ENCODE peak calls at places on chromosomes 4 and X, in nine cellular contexts. Z, V, L, I, J, T, Y, P and E are unnamed samples.

GRCh38 chr4:25536577-25537325 is 118.9 kb upstream of the SLC34A2 start:
- DNase-seq in Z (no peak), V (no peak), L (no peak), I (no peak), J (no peak), T (no peak), Y (no peak), P (no peak), E (no peak)

GRCh38 chr4:67122029-67122428 is 423.3 kb downstream of the CENPC start:
- DNase-seq in Z (no peak), V (no peak), L (no peak), I (no peak), J (no peak), T (no peak), Y (no peak), P (no peak), E (no peak)

GRCh38 chr4:125306112-125306511 is 8.6 kb upstream of the FAT4 start:
- DNase-seq in Z (no peak), V (no peak), L (no peak), I (no peak), J (no peak), T (no peak), Y (no peak), P (no peak), E (no peak)

GRCh38 chr4:7324651-7325121 is 110.0 kb downstream of the PSAPL1 start:
- DNase-seq in Z (peak), V (no peak), L (no peak), I (no peak), J (no peak), T (peak), Y (peak), P (no peak), E (no peak)

GRCh38 chr4:128803783-128804182 is 5.7 kb upstream of the JADE1 start:
- DNase-seq in Z (no peak), V (no peak), L (no peak), I (no peak), J (no peak), T (no peak), Y (no peak), P (no peak), E (no peak)

GRCh38 chr4:25485104-25485503 is 108.0 kb downstream of the ANAPC4 start:
- DNase-seq in Z (no peak), V (no peak), L (no peak), I (no peak), J (no peak), T (no peak), Y (no peak), P (no peak), E (no peak)

GRCh38 chrX:18871970-18872369 is 111.9 kb downstream of the PHKA2 start:
- DNase-seq in Z (no peak), V (no peak), L (no peak), I (no peak), J (no peak), T (no peak), Y (no peak), P (no peak), E (no peak)

GRCh38 chr4:122914292-122914904 is 8.0 kb downstream of the NUDT6 start:
- DNase-seq in Z (no peak), V (no peak), L (no peak), I (no peak), J (peak), T (no peak), Y (no peak), P (no peak), E (peak)

GRCh38 chr4:14520171-14520570 is 482.1 kb upstream of the CPEB2 start:
- DNase-seq in Z (no peak), V (no peak), L (no peak), I (no peak), J (peak), T (no peak), Y (no peak), P (no peak), E (peak)

GRCh38 chrX:34884693-34885277 is 57.8 kb upstream of the FAM47B start:
- DNase-seq in Z (no peak), V (no peak), L (no peak), I (no peak), J (peak), T (no peak), Y (no peak), P (peak), E (peak)

GRCh38 chrX:134369576-134369975 is 90.4 kb upstream of the HPRT1 start:
- DNase-seq in Z (no peak), V (no peak), L (no peak), I (no peak), J (no peak), T (no peak), Y (no peak), P (no peak), E (no peak)

GRCh38 chr4:10611673-10612072 is 72.9 kb downstream of the CLNK start:
- DNase-seq in Z (no peak), V (no peak), L (no peak), I (no peak), J (peak), T (no peak), Y (no peak), P (peak), E (peak)

GRCh38 chrX:119073911-119074310 is 1.1 kb downstream of the CT47C1 start:
- DNase-seq in Z (no peak), V (no peak), L (no peak), I (no peak), J (no peak), T (peak), Y (peak), P (no peak), E (no peak)

GRCh38 chr4:6641164-6641970 is 882 bp downstream of the MRFAP1 start:
- DNase-seq in Z (peak), V (no peak), L (peak), I (peak), J (peak), T (peak), Y (peak), P (peak), E (peak)

GRCh38 chrX:108437789-108438623 is at the start of gene COL4A6:
- DNase-seq in Z (no peak), V (no peak), L (no peak), I (no peak), J (no peak), T (no peak), Y (no peak), P (no peak), E (no peak)

GRCh38 chrX:1325515-1326116 is 11.0 kb upstream of the IL3RA start:
- DNase-seq in Z (no peak), V (no peak), L (no peak), I (no peak), J (no peak), T (no peak), Y (peak), P (no peak), E (no peak)

GRCh38 chrX:72247206-72247944 is 8.5 kb upstream of the ERCC6L start:
- DNase-seq in Z (no peak), V (no peak), L (peak), I (no peak), J (no peak), T (no peak), Y (no peak), P (no peak), E (peak)

GRCh38 chr4:94758700-94759399 is 1.1 kb downstream of the BMPR1B start:
- DNase-seq in Z (no peak), V (no peak), L (no peak), I (no peak), J (peak), T (no peak), Y (no peak), P (peak), E (no peak)

GRCh38 chr4:112523008-112523440 is 7.0 kb upstream of the NEUROG2 start:
- DNase-seq in Z (peak), V (no peak), L (no peak), I (no peak), J (peak), T (no peak), Y (peak), P (peak), E (peak)

GRCh38 chrX:121238093-121238492 is 190.7 kb downstream of the GLUD2 start:
- DNase-seq in Z (no peak), V (no peak), L (no peak), I (no peak), J (no peak), T (no peak), Y (no peak), P (no peak), E (no peak)

GRCh38 chr4:109574931-109575804 is 15.1 kb downstream of the MCUB start:
- DNase-seq in Z (no peak), V (no peak), L (no peak), I (no peak), J (no peak), T (no peak), Y (no peak), P (no peak), E (no peak)

GRCh38 chr4:70061980-70062379 is 11.7 kb downstream of the HTN1 start:
- DNase-seq in Z (no peak), V (no peak), L (no peak), I (no peak), J (no peak), T (no peak), Y (no peak), P (no peak), E (no peak)

GRCh38 chr4:140628016-140628415 is 59.3 kb upstream of the UCP1 start:
- DNase-seq in Z (no peak), V (no peak), L (no peak), I (no peak), J (no peak), T (no peak), Y (no peak), P (no peak), E (no peak)

GRCh38 chr4:61770456-61770855 is 570.3 kb downstream of the ADGRL3 start:
- DNase-seq in Z (no peak), V (no peak), L (no peak), I (no peak), J (no peak), T (no peak), Y (no peak), P (no peak), E (no peak)

GRCh38 chr4:18533262-18533775 is 511.8 kb upstream of the LCORL start:
- DNase-seq in Z (no peak), V (no peak), L (no peak), I (no peak), J (no peak), T (no peak), Y (no peak), P (no peak), E (no peak)

GRCh38 chr4:86441175-86441960 is 81.5 kb upstream of the MAPK10 start:
- DNase-seq in Z (no peak), V (no peak), L (no peak), I (no peak), J (no peak), T (no peak), Y (no peak), P (peak), E (peak)

GRCh38 chrX:70456256-70456655 is 11.6 kb downstream of the DLG3 start:
- DNase-seq in Z (no peak), V (no peak), L (no peak), I (no peak), J (no peak), T (no peak), Y (no peak), P (no peak), E (no peak)

GRCh38 chr4:108560624-108561023 is 59.8 kb upstream of the RPL34 start:
- DNase-seq in Z (no peak), V (no peak), L (no peak), I (no peak), J (peak), T (no peak), Y (no peak), P (no peak), E (peak)

GRCh38 chr4:168797176-168797575 is 212.9 kb downstream of the CBR4 start:
- DNase-seq in Z (no peak), V (no peak), L (no peak), I (no peak), J (peak), T (no peak), Y (no peak), P (peak), E (peak)

GRCh38 chr4:88705805-88706518 is 8.3 kb upstream of the NAP1L5 start:
- DNase-seq in Z (no peak), V (no peak), L (no peak), I (no peak), J (peak), T (no peak), Y (no peak), P (peak), E (peak)

GRCh38 chr4:4333265-4333706 is 43.2 kb downstream of the ZBTB49 start:
- DNase-seq in Z (no peak), V (peak), L (peak), I (no peak), J (peak), T (no peak), Y (no peak), P (peak), E (peak)

GRCh38 chrX:80513620-80514019 is 93.4 kb downstream of the TENT5D start:
- DNase-seq in Z (no peak), V (no peak), L (no peak), I (no peak), J (no peak), T (no peak), Y (no peak), P (no peak), E (no peak)

GRCh38 chr4:172858731-172859230 is 309.8 kb upstream of the GALNT7 start:
- DNase-seq in Z (no peak), V (no peak), L (no peak), I (no peak), J (peak), T (no peak), Y (no peak), P (peak), E (peak)

GRCh38 chr4:95283320-95283719 is 265.5 kb downstream of the UNC5C start:
- DNase-seq in Z (no peak), V (no peak), L (no peak), I (no peak), J (no peak), T (no peak), Y (no peak), P (no peak), E (no peak)

GRCh38 chr4:117623321-117623720 is 411.0 kb upstream of the NDST3 start:
- DNase-seq in Z (no peak), V (no peak), L (no peak), I (no peak), J (no peak), T (no peak), Y (no peak), P (peak), E (no peak)

GRCh38 chr4:5979981-5980380 is 38.2 kb downstream of the C4orf50 start:
- DNase-seq in Z (no peak), V (no peak), L (no peak), I (peak), J (no peak), T (no peak), Y (no peak), P (no peak), E (peak)

GRCh38 chr4:48780867-48781219 is 764 bp upstream of the FRYL start:
- DNase-seq in Z (peak), V (no peak), L (no peak), I (no peak), J (no peak), T (no peak), Y (no peak), P (peak), E (peak)

GRCh38 chr4:147599764-147600163 is 17.4 kb upstream of the TMEM184C start:
- DNase-seq in Z (no peak), V (no peak), L (no peak), I (no peak), J (no peak), T (no peak), Y (no peak), P (peak), E (peak)

GRCh38 chr4:186946682-186947294 is 223.1 kb upstream of the FAT1 start:
- DNase-seq in Z (no peak), V (no peak), L (no peak), I (no peak), J (peak), T (peak), Y (peak), P (peak), E (peak)
- TF ChIP-seq CTCF in Z (no peak), V (peak), L (no peak), I (peak), J (peak), T (peak), Y (no peak), P (peak), E (peak)

GRCh38 chr4:2364654-2365053 is 53.8 kb downstream of the ZFYVE28 start:
- DNase-seq in Z (peak), V (no peak), L (no peak), I (no peak), J (peak), T (peak), Y (peak), P (peak), E (peak)

GRCh38 chr4:2363951-2364653 is 54.3 kb downstream of the ZFYVE28 start:
- DNase-seq in Z (no peak), V (no peak), L (no peak), I (no peak), J (no peak), T (peak), Y (peak), P (no peak), E (no peak)

GRCh38 chr4:2366252-2367192 is 51.9 kb downstream of the ZFYVE28 start:
- DNase-seq in Z (no peak), V (no peak), L (no peak), I (no peak), J (no peak), T (peak), Y (peak), P (no peak), E (no peak)

GRCh38 chr4:2365913-2366210 is 52.6 kb downstream of the ZFYVE28 start:
- DNase-seq in Z (no peak), V (no peak), L (no peak), I (no peak), J (no peak), T (peak), Y (peak), P (no peak), E (no peak)

DNA sequence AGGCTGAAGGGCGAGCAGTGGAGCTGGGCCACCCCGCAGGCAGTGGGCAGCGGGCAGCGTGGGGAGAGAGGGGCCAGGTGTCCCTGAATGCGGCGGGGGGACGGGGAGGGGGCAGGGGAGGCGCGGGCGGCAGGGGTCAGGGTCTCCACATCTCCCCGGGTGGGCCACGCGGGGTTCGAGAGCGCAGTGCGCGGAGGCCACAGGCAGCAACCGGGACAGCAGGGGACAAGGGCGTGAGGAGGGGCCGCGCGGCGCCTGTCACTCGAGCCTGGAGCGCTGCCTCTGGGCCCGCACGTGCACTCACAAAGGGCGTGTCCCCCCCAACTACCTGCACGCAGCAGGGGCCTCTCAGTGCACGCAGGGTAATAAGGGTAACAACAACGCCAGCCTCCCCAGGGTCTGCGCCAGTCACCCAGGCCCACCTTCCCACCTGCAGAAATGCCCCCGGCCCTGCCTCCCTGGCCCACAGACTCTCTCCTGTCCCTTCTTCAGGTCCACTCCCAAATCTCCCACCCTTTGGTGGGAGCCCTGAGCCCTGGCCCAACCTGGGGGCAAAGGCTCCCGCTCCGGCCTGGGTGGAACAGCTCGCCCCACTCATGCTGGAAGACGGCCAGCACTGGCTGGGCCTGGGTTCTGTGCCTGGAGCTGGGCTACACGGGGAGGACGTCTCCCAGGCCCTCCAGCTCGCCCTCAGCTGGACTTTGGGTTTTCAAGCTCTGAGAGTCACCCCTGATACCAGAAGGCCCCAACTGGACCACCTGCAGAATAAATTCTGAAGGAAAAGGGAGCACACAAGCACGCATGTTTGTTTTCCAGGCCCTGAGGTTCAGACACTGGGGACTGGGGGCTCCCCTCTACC is 53.2 kb downstream of the ZFYVE28 start:
- DNase-seq in Z (peak), V (no peak), L (no peak), I (no peak), J (no peak), T (peak), Y (peak), P (no peak), E (no peak)
- H3K4me3 ChIP-seq in Z (peak), V (peak), L (peak), I (peak), J (peak), T (no peak), Y (peak), P (no peak), E (peak)

DNA sequence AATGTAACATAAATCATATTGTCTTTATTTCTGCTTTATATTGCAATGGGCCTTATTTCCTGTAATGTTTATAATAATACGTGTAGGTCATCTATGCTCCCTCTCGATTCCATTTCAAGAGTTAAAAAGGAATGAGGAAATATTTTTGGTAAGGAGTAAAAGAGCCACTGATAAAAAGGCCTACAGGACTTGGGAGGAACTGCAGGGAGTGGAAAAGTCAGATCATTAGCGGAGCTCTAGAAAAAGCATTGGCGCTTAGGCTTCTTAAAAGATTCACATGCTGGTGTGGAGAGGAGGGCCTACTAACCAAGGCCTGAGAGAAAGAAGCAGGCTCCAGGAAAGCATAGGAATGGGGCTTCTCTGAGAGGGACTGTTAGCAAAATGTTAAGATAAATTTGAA is 82.9 kb upstream of the PNPLA4 start:
- DNase-seq in Z (no peak), V (no peak), L (no peak), I (no peak), J (no peak), T (no peak), Y (no peak), P (no peak), E (no peak)
- TF ChIP-seq CTCF in Z (no peak), V (no peak), L (no peak), I (no peak), J (peak), T (no peak), Y (peak), P (no peak), E (no peak)

GRCh38 chr4:76898385-76898692 is 395 bp upstream of the SOWAHB start:
- DNase-seq in Z (no peak), V (no peak), L (no peak), I (no peak), J (no peak), T (no peak), Y (no peak), P (no peak), E (no peak)
- H3K4me3 ChIP-seq in Z (peak), V (peak), L (peak), I (peak), J (peak), T (peak), Y (peak), P (peak), E (no peak)

GRCh38 chrX:40411350-40412111 is 169.2 kb upstream of the ATP6AP2 start:
- DNase-seq in Z (no peak), V (no peak), L (no peak), I (no peak), J (no peak), T (no peak), Y (no peak), P (no peak), E (no peak)
- TF ChIP-seq CTCF in Z (no peak), V (no peak), L (no peak), I (no peak), J (peak), T (no peak), Y (no peak), P (no peak), E (no peak)

DNA sequence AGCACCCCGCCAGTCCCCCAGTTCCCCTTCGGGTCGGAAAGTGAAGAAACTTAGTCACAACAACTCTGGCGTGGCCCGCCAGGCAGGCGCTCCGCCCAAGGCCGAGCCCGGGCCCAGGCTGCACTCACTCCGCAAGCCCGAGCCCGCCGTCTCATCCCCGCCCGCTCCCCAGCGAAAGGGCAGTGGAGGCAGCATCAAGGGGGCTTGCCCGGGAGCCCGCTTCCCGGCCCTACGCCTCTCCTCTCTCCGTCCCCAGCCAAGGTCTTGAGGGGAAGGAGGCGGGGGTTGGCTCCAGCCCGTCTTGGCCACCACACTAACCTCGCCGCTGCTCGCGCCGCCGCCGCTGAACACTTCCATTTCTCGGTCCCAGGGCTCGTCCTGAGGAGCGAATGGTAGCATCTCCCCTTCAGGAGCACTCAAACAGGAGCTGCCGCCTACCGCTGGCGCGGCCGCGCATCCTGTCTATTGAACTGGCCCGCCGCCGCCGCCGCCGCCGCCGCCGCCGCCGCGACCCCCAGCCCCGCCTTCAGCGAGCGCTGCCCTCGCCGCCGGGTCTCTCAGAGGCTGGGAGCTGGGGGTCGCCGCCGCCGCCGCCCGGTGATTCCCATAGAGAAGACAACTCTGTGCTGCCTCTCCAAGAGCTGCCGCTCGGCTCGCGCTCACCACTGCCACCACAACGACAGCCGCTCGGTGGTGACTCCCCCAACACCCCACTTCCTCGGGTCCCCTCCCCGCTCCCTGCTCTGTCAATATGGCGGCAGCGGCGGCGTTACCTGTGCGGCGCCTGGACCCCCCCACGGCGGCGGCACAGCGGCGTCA is at the start of gene RPS6KA6:
- DNase-seq in Z (peak), V (no peak), L (no peak), I (peak), J (peak), T (peak), Y (peak), P (peak), E (peak)
- H3K4me3 ChIP-seq in Z (no peak), V (peak), L (peak), I (peak), J (peak), T (peak), Y (peak), P (peak), E (peak)